ENCODE peak calls at places on chromosomes 13 and 19, in four cellular contexts. One of them, this sample, is unnamed.
A peak's percentile ranks its signal among the peaks of the same experiment; 100 is the strongest.

GRCh38 chr19:58123354-58123753 is 25.3 kb upstream of the ZSCAN18 start:
- DNase-seq in H1: no peak
- DNase-seq in fibroblast of lung: no peak
- DNase-seq in PC-9: no peak
- DNase-seq in this sample: no peak

GRCh38 chr19:10269333-10270179 is 1.4 kb upstream of the ICAM1 start:
- DNase-seq in H1: no peak
- DNase-seq in fibroblast of lung: peak; percentile 62
- DNase-seq in PC-9: peak; percentile 83
- DNase-seq in this sample: peak; percentile 88

GRCh38 chr13:42041684-42042035 is 6.8 kb upstream of the DGKH start:
- DNase-seq in H1: no peak
- DNase-seq in fibroblast of lung: peak; percentile 59
- DNase-seq in PC-9: peak; percentile 37
- DNase-seq in this sample: peak; percentile 61

GRCh38 chr13:39282400-39282972 is 244.2 kb downstream of the NHLRC3 start:
- DNase-seq in H1: no peak
- DNase-seq in fibroblast of lung: no peak
- DNase-seq in PC-9: no peak
- DNase-seq in this sample: no peak

GRCh38 chr19:45170146-45171106 is 7.6 kb downstream of the TRAPPC6A start:
- DNase-seq in H1: no peak
- DNase-seq in fibroblast of lung: no peak
- DNase-seq in PC-9: no peak
- DNase-seq in this sample: no peak

GRCh38 chr13:79128158-79128557 is 277.9 kb downstream of the RBM26 start:
- DNase-seq in H1: no peak
- DNase-seq in fibroblast of lung: peak; percentile 74
- DNase-seq in PC-9: no peak
- DNase-seq in this sample: peak; percentile 76

GRCh38 chr19:17754634-17755532 is 3.6 kb downstream of the FCHO1 start:
- DNase-seq in H1: no peak
- DNase-seq in fibroblast of lung: no peak
- DNase-seq in PC-9: no peak
- DNase-seq in this sample: no peak

GRCh38 chr13:79485014-79485441 is 4.1 kb downstream of the NDFIP2 start:
- DNase-seq in H1: no peak
- DNase-seq in fibroblast of lung: peak; percentile 95
- DNase-seq in PC-9: peak; percentile 68
- DNase-seq in this sample: peak; percentile 77

GRCh38 chr13:23796546-23796945 is 92.7 kb downstream of the MIPEP start:
- DNase-seq in H1: no peak
- DNase-seq in fibroblast of lung: peak; percentile 14
- DNase-seq in PC-9: no peak
- DNase-seq in this sample: peak; percentile 58

GRCh38 chr13:39037410-39037879 is 444 bp downstream of the PROSER1 start:
- DNase-seq in H1: no peak
- DNase-seq in fibroblast of lung: no peak
- DNase-seq in PC-9: no peak
- DNase-seq in this sample: no peak

GRCh38 chr13:33349314-33349995 is 63.9 kb upstream of the STARD13 start:
- DNase-seq in H1: no peak
- DNase-seq in fibroblast of lung: no peak
- DNase-seq in PC-9: peak; percentile 2
- DNase-seq in this sample: peak; percentile 43

GRCh38 chr19:11480081-11480926 is 542 bp downstream of the ELAVL3 start:
- DNase-seq in H1: no peak
- DNase-seq in fibroblast of lung: no peak
- DNase-seq in PC-9: no peak
- DNase-seq in this sample: no peak

GRCh38 chr19:11482384-11483050 is 1.7 kb upstream of the ELAVL3 start:
- DNase-seq in H1: peak; percentile 53
- DNase-seq in fibroblast of lung: peak; percentile 55
- DNase-seq in PC-9: peak; percentile 73
- DNase-seq in this sample: peak; percentile 88

GRCh38 chr19:11481777-11482383 is 1.0 kb upstream of the ELAVL3 start:
- DNase-seq in H1: peak; percentile 79
- DNase-seq in fibroblast of lung: peak; percentile 80
- DNase-seq in PC-9: no peak
- DNase-seq in this sample: peak; percentile 86

GRCh38 chr19:11479470-11480080 is 1.3 kb downstream of the ELAVL3 start:
- DNase-seq in H1: peak; percentile 67
- DNase-seq in fibroblast of lung: peak; percentile 15
- DNase-seq in PC-9: no peak
- DNase-seq in this sample: no peak

DNA sequence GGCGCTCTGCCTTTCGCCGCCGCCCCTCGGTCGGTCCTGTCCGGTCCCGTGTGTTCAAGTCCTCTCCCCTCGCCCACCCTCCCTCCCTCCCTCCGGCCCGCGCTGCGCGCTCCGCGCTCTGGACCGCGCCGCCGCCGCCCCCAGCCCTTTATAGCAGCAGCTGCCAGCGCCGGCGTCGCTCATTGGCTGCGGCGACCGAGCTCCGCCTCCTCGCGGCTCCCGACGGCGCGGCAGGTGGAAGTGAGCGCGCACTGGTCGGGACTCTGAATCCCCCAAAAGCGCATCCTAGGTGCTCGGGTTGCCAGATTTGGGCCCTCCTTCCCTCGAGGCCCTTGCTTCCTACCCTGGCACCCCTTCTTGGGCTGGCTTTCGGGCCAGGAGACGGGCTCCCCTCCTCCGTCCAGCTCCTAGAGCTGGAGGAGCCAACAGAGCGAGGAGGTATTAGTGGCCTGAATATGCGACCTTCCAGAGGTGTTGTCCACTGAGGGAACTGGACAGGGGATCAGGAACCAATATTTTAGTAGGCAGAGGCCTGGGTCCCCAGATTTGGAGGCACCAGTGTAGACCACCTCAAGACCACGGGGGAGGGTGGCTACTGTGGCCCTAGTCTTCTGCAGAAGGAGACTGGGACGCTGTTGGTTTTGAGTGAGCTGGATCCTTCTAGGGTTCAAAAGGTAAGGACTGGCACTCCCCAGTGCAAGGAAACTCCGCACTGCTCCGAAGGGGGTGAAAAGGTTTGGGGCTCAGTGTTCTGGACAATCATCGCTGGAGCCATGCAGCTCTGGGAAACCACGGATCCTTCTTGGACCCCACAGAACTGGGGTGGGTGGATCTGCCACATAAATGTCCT is at the start of gene ELAVL3:
- DNase-seq in H1: no peak
- DNase-seq in fibroblast of lung: no peak
- DNase-seq in PC-9: no peak
- DNase-seq in this sample: no peak
- TF ChIP-seq EZH2 in H1: no peak
- TF ChIP-seq EZH2 in fibroblast of lung: peak; percentile 98
- TF ChIP-seq EZH2 in PC-9: no peak
- TF ChIP-seq EZH2 in this sample: no peak

DNA sequence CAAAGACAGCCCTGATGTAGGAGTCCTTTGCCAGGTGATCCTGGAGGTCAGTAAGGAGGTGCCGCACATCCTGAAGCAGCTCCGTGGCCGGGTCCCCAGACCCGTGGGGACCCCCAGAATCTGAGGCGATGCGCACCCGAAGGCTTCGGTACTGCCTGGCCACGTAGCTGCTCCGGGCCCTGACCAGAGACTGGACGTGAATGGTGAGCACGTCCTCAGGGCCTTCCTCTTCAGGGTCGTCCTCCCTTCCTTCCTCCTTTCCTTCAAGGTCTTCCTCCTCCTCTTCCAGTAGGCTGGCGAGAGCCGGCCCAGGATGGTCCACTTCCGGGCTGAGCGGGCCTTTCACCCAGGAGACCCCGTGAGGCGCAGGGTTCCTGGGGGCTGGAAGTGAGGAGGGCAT is 7.5 kb downstream of the RINL start:
- DNase-seq in H1: no peak
- DNase-seq in fibroblast of lung: no peak
- DNase-seq in PC-9: no peak
- DNase-seq in this sample: no peak
- H2AFZ ChIP-seq in H1: no peak overlapping the region
- H2AFZ ChIP-seq in fibroblast of lung: no peak overlapping the region
- H2AFZ ChIP-seq in PC-9: no peak overlapping the region
- H2AFZ ChIP-seq in this sample: no peak overlapping the region

GRCh38 chr13:50129065-50129922 is 114.0 kb downstream of the KCNRG start:
- DNase-seq in H1: no peak
- DNase-seq in fibroblast of lung: no peak
- DNase-seq in PC-9: no peak
- DNase-seq in this sample: no peak
- TF ChIP-seq EZH2 in H1: peak; percentile 52
- TF ChIP-seq EZH2 in fibroblast of lung: no peak
- TF ChIP-seq EZH2 in PC-9: no peak
- TF ChIP-seq EZH2 in this sample: no peak

DNA sequence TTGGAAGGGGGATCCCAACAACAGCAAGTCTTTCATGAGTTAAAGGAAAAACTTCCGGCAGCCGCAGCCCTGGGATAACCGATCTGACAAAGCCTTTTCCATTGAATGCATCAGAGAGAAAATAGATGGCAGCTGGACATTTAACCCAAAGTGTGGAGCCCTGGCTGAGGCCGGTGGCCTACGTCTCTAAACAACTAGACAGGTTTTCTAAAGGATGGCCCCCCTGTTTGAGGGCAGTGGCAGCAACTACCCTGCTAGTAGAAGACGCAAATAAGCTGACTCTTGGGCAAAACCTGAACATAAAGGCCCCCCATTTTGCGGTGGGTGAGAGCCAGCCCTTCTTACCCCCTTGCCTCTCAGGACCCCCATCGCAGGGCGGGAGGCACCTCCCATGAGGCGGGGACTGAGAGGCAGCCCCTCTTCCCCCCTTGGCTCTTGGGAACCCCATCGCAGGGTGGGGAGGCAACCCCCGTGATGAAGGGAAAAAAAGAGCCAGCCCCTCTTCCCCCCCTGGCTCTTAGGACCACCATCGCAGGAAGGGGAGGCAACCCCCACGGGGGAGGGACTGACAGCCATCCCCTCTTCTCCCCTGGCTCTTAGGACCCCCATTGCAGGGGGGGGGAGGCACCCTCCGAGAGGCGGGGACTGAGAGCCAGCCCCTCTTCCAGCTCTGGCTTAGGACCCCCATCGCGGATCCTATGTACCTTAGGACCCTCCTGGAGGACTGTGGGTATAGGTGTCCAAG is 2422.9 kb upstream of the PCDH20 start:
- DNase-seq in H1: no peak
- DNase-seq in fibroblast of lung: no peak
- DNase-seq in PC-9: no peak
- DNase-seq in this sample: no peak
- H2AFZ ChIP-seq in H1: no peak overlapping the region
- H2AFZ ChIP-seq in fibroblast of lung: no peak overlapping the region
- H2AFZ ChIP-seq in PC-9: no peak overlapping the region
- H2AFZ ChIP-seq in this sample: no peak overlapping the region

This sample was measured in PC-3.